ENCODE peak calls at places on chromosomes 13 and 19, in seven cellular contexts. Y, O, X, A, P, V and H are unnamed samples.

GRCh38 chr13:73422973-73423372 is 364.2 kb downstream of the KLF5 start:
- DNase-seq in Y (no peak), O (no peak), X (no peak), A (no peak), P (no peak), V (no peak), H (no peak)

GRCh38 chr13:43908156-43909126 is 28.7 kb downstream of the LACC1 start:
- DNase-seq in Y (no peak), O (no peak), X (peak; percentile 39), A (no peak), P (no peak), V (no peak), H (peak; percentile 15)

GRCh38 chr19:37874784-37875183 is 31.6 kb downstream of the WDR87 start:
- DNase-seq in Y (no peak), O (no peak), X (no peak), A (no peak), P (no peak), V (no peak), H (no peak)

GRCh38 chr19:3730457-3730958 is 22.3 kb downstream of the TJP3 start:
- DNase-seq in Y (no peak), O (no peak), X (no peak), A (no peak), P (no peak), V (no peak), H (no peak)

GRCh38 chr19:28027116-28027515 is 1185.8 kb downstream of the UQCRFS1 start:
- DNase-seq in Y (no peak), O (no peak), X (no peak), A (no peak), P (no peak), V (no peak), H (no peak)

GRCh38 chr13:85520445-85520844 is 278.8 kb downstream of the SLITRK6 start:
- DNase-seq in Y (no peak), O (no peak), X (peak; percentile 16), A (no peak), P (no peak), V (no peak), H (no peak)

GRCh38 chr13:80712026-80712425 is 371.1 kb upstream of the SPRY2 start:
- DNase-seq in Y (no peak), O (no peak), X (no peak), A (no peak), P (no peak), V (no peak), H (no peak)

GRCh38 chr19:39212377-39212742 is 8.3 kb upstream of the SYCN start:
- DNase-seq in Y (peak; percentile 15), O (peak; percentile 56), X (no peak), A (no peak), P (no peak), V (no peak), H (peak; percentile 12)

GRCh38 chr13:60857698-60858097 is 460.7 kb downstream of the TDRD3 start:
- DNase-seq in Y (no peak), O (no peak), X (no peak), A (no peak), P (no peak), V (no peak), H (no peak)

GRCh38 chr13:73133536-73133935 is 74.7 kb downstream of the KLF5 start:
- DNase-seq in Y (no peak), O (no peak), X (no peak), A (no peak), P (no peak), V (no peak), H (no peak)

GRCh38 chr13:79805317-79805716 is 324.4 kb downstream of the NDFIP2 start:
- DNase-seq in Y (no peak), O (no peak), X (no peak), A (no peak), P (no peak), V (no peak), H (no peak)

GRCh38 chr13:29579094-29579493 is 16.4 kb downstream of the SLC7A1 start:
- DNase-seq in Y (no peak), O (no peak), X (no peak), A (no peak), P (no peak), V (no peak), H (no peak)